ENCODE peak calls at places on chromosomes 4 and X, in seven cellular contexts. X is SK-N-MC; K is tibial artery; O is heart left ventricle; N is HepG2; R is CD8-positive, alpha-beta T cell; A is keratinocyte. M is an unnamed sample.

GRCh38 chr4:32172761-32173160 is 1452.6 kb downstream of the PCDH7 start:
- DNase-seq in A (peak), K (no peak), R (no peak), N (no peak), O (no peak), X (no peak), M (peak)

GRCh38 chr4:15942283-15942682 is 3.7 kb upstream of the FGFBP1 start:
- DNase-seq in K (no peak), X (no peak), O (no peak), R (no peak), A (no peak), N (no peak), M (no peak)

GRCh38 chrX:51487960-51488267 is 8.5 kb downstream of the NUDT11 start:
- DNase-seq in R (no peak), N (no peak), X (no peak), K (no peak), O (no peak), A (no peak), M (no peak)

GRCh38 chrX:105999294-105999693 is 39.2 kb downstream of the SERPINA7 start:
- DNase-seq in O (no peak), A (no peak), R (no peak), N (peak), X (no peak), K (no peak), M (no peak)

GRCh38 chr4:165328708-165329107 is 1.2 kb downstream of the MSMO1 start:
- DNase-seq in K (no peak), A (no peak), X (no peak), N (peak), R (no peak), O (no peak), M (no peak)

GRCh38 chrX:150200820-150201287 is 162.3 kb upstream of the MAMLD1 start:
- DNase-seq in O (no peak), K (peak), N (peak), R (no peak), X (no peak), A (peak), M (peak)

GRCh38 chr4:107719211-107719926 is 665 bp downstream of the PAPSS1 start:
- DNase-seq in A (no peak), K (no peak), N (peak), O (no peak), X (no peak), R (no peak), M (no peak)

GRCh38 chrX:14676431-14676830 is 147.1 kb downstream of the GLRA2 start:
- DNase-seq in O (no peak), N (no peak), K (no peak), X (no peak), R (no peak), A (no peak), M (no peak)

GRCh38 chr4:159487284-159487747 is 384.4 kb downstream of the RAPGEF2 start:
- DNase-seq in K (no peak), R (no peak), N (peak), O (peak), X (peak), A (no peak), M (peak)

GRCh38 chr4:173399016-173399415 is at the start of gene SCRG1:
- DNase-seq in A (no peak), X (no peak), R (no peak), O (peak), K (peak), N (no peak), M (no peak)

GRCh38 chr4:119165767-119166166 is 30.1 kb downstream of the MYOZ2 start:
- DNase-seq in K (no peak), O (no peak), X (no peak), A (no peak), R (no peak), N (no peak), M (no peak)

GRCh38 chr4:6710282-6710681 is 617 bp upstream of the MRFAP1L1 start:
- DNase-seq in X (no peak), N (no peak), O (no peak), K (no peak), R (no peak), A (no peak), M (no peak)

GRCh38 chr4:21947768-21948346 is 715 bp downstream of the KCNIP4 start:
- DNase-seq in X (no peak), A (no peak), R (no peak), N (no peak), K (no peak), O (no peak), M (no peak)
- H3K27ac ChIP-seq in X (no peak), A (no peak), R (no peak), N (no peak), K (no peak), O (no peak), M (no peak)

GRCh38 chr4:48478273-48478672 is 4.9 kb upstream of the SLC10A4 start:
- DNase-seq in R (no peak), N (no peak), O (no peak), X (no peak), K (no peak), A (no peak), M (no peak)
- H3K27ac ChIP-seq in R (no peak), N (no peak), O (no peak), X (no peak), K (no peak), A (no peak), M (no peak)

DNA sequence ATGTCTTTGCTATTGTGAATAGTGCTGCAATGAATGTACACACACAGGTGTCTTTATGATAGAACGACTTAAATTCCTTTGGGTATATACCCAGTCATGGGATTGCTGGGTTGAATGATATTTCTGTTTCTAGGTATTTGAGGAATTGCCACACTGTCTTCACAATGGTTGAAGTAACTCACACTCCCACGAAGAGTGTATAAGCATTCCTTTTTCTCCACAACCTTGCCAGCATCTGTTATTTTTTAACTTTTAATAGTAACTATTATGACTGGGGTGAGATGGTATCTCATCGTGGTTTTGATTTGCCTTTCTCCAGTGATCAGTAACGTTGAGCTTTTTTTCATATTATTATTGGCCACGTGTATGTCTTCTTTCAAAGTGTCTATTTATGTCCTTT is 17.6 kb upstream of the DCUN1D4 start:
- DNase-seq in X (no peak), N (no peak), A (no peak), O (no peak), K (no peak), R (no peak), M (no peak)
- H3K27ac ChIP-seq in X (no peak), N (no peak), A (no peak), O (no peak), K (no peak), R (no peak), M (no peak)

DNA sequence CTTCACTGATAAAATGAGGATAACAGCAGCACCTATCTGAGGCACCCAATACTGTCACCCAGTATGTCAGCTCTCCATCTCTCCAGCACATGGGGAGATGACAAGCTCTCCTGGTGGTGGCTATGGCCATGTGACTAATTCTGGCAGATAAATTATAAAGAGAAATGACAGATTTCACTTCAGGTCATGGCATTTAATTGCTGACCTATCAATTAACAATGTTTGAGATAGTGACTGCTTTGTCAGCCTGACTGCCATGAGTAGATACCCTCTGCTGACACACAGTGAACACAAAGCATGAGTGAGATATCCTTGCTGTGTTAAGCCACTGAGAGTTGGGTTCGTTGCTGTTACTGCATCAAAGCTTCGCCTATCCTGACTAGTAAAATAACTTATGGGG is 176.5 kb upstream of the TBC1D9 start:
- DNase-seq in O (no peak), A (no peak), N (no peak), X (no peak), K (no peak), R (no peak), M (no peak)
- H3K27ac ChIP-seq in O (no peak), A (no peak), N (no peak), X (no peak), K (no peak), R (no peak), M (no peak)

GRCh38 chr4:105192474-105192873 is 45.8 kb downstream of the TET2 start:
- DNase-seq in K (no peak), A (no peak), X (no peak), N (no peak), O (no peak), R (no peak), M (no peak)
- H3K27ac ChIP-seq in K (peak), A (no peak), X (peak), N (no peak), O (no peak), R (no peak), M (peak)

GRCh38 chr4:121256887-121257426 is 92.8 kb upstream of the TNIP3 start:
- DNase-seq in A (no peak), N (no peak), X (no peak), K (no peak), R (no peak), O (no peak), M (no peak)

GRCh38 chr4:121256346-121256745 is 92.2 kb upstream of the TNIP3 start:
- DNase-seq in N (no peak), A (no peak), X (peak), O (no peak), K (no peak), R (no peak), M (peak)

GRCh38 chr4:121252224-121252806 is 88.2 kb upstream of the TNIP3 start:
- DNase-seq in X (peak), O (peak), K (peak), N (peak), R (no peak), A (peak), M (no peak)

DNA sequence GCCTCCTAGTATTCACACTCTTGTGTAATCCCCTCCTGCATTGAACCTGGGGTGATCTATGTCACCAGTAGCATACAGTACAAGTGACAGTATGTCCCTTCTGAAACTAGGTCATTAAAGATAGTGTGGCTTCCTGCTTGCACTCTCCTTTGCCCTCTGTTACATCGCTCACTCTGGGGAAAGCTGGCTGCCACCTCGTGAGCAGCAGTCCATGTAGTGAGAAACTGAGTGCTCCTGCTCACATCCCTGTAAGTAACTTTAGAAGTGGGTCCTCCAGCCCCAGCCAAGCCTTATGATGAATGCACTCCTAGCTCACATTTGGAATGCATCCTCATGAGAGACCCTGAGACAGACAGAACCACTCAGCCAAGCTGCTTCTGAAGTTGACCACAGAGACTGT is 89.8 kb upstream of the TNIP3 start:
- DNase-seq in X (no peak), O (no peak), K (no peak), R (no peak), A (no peak), N (no peak), M (no peak)
- H3K27ac ChIP-seq in X (no peak), O (peak), K (no peak), R (peak), A (no peak), N (no peak), M (no peak)